ENCODE peak calls at places on chromosome 15, in ten cellular contexts. One of them, this sample, is unnamed. For H3K9me3 and H3K27me3, the result is how much of the 10 kb centered on the place peaks cover.

GRCh38 chr15:33547876-33548275 is 237.1 kb downstream of the RYR3 start:
- DNase-seq in CD4-positive, CD25-positive, alpha-beta regulatory T cell: peak
- DNase-seq in CD4-positive, alpha-beta T cell: no peak
- DNase-seq in uterus: no peak
- DNase-seq in GM23248: peak
- DNase-seq in thoracic aorta: no peak
- DNase-seq in A673: peak
- DNase-seq in stomach: no peak
- DNase-seq in adrenal gland: no peak
- DNase-seq in upper lobe of right lung: no peak
- DNase-seq in this sample: peak

GRCh38 chr15:80970018-80970657 is 19.5 kb downstream of the MESD start:
- DNase-seq in CD4-positive, CD25-positive, alpha-beta regulatory T cell: peak
- DNase-seq in CD4-positive, alpha-beta T cell: peak
- DNase-seq in uterus: peak
- DNase-seq in GM23248: peak
- DNase-seq in thoracic aorta: no peak
- DNase-seq in A673: peak
- DNase-seq in stomach: peak
- DNase-seq in adrenal gland: peak
- DNase-seq in upper lobe of right lung: no peak
- DNase-seq in this sample: peak

GRCh38 chr15:78360426-78360825 is 20.3 kb downstream of the CRABP1 start:
- DNase-seq in CD4-positive, CD25-positive, alpha-beta regulatory T cell: no peak
- DNase-seq in CD4-positive, alpha-beta T cell: no peak
- DNase-seq in uterus: no peak
- DNase-seq in GM23248: no peak
- DNase-seq in thoracic aorta: no peak
- DNase-seq in A673: peak
- DNase-seq in stomach: no peak
- DNase-seq in adrenal gland: peak
- DNase-seq in upper lobe of right lung: no peak
- DNase-seq in this sample: no peak

GRCh38 chr15:73318463-73319351 is 50.1 kb downstream of the HCN4 start:
- DNase-seq in CD4-positive, CD25-positive, alpha-beta regulatory T cell: no peak
- DNase-seq in CD4-positive, alpha-beta T cell: no peak
- DNase-seq in uterus: no peak
- DNase-seq in GM23248: peak
- DNase-seq in thoracic aorta: no peak
- DNase-seq in A673: peak
- DNase-seq in stomach: no peak
- DNase-seq in adrenal gland: no peak
- DNase-seq in upper lobe of right lung: peak
- DNase-seq in this sample: no peak

GRCh38 chr15:67836477-67836876 is 3.4 kb downstream of the RNU6-1 start:
- DNase-seq in CD4-positive, CD25-positive, alpha-beta regulatory T cell: peak
- DNase-seq in CD4-positive, alpha-beta T cell: peak
- DNase-seq in uterus: peak
- DNase-seq in GM23248: peak
- DNase-seq in thoracic aorta: no peak
- DNase-seq in A673: peak
- DNase-seq in stomach: peak
- DNase-seq in adrenal gland: peak
- DNase-seq in upper lobe of right lung: no peak
- DNase-seq in this sample: peak

GRCh38 chr15:38842991-38843610 is 278.5 kb upstream of the RASGRP1 start:
- DNase-seq in CD4-positive, CD25-positive, alpha-beta regulatory T cell: no peak
- DNase-seq in CD4-positive, alpha-beta T cell: no peak
- DNase-seq in uterus: no peak
- DNase-seq in GM23248: peak
- DNase-seq in thoracic aorta: no peak
- DNase-seq in A673: no peak
- DNase-seq in stomach: no peak
- DNase-seq in adrenal gland: no peak
- DNase-seq in upper lobe of right lung: no peak
- DNase-seq in this sample: no peak

GRCh38 chr15:34039506-34040123 is 611 bp upstream of the AVEN start:
- DNase-seq in CD4-positive, CD25-positive, alpha-beta regulatory T cell: peak
- DNase-seq in CD4-positive, alpha-beta T cell: no peak
- DNase-seq in uterus: no peak
- DNase-seq in GM23248: peak
- DNase-seq in thoracic aorta: no peak
- DNase-seq in A673: no peak
- DNase-seq in stomach: no peak
- DNase-seq in adrenal gland: no peak
- DNase-seq in upper lobe of right lung: no peak
- DNase-seq in this sample: peak

GRCh38 chr15:35936284-35936683 is 390.3 kb upstream of the DPH6 start:
- DNase-seq in CD4-positive, CD25-positive, alpha-beta regulatory T cell: no peak
- DNase-seq in CD4-positive, alpha-beta T cell: no peak
- DNase-seq in uterus: no peak
- DNase-seq in GM23248: no peak
- DNase-seq in thoracic aorta: no peak
- DNase-seq in A673: no peak
- DNase-seq in stomach: no peak
- DNase-seq in adrenal gland: no peak
- DNase-seq in upper lobe of right lung: no peak
- DNase-seq in this sample: no peak

GRCh38 chr15:101731746-101732145 is 7.5 kb upstream of the TARS3 start:
- DNase-seq in CD4-positive, CD25-positive, alpha-beta regulatory T cell: no peak
- DNase-seq in CD4-positive, alpha-beta T cell: no peak
- DNase-seq in uterus: no peak
- DNase-seq in GM23248: no peak
- DNase-seq in thoracic aorta: no peak
- DNase-seq in A673: no peak
- DNase-seq in stomach: no peak
- DNase-seq in adrenal gland: no peak
- DNase-seq in upper lobe of right lung: no peak
- DNase-seq in this sample: no peak

GRCh38 chr15:48866141-48866563 is 11.8 kb upstream of the EID1 start:
- DNase-seq in CD4-positive, CD25-positive, alpha-beta regulatory T cell: no peak
- DNase-seq in CD4-positive, alpha-beta T cell: no peak
- DNase-seq in uterus: peak
- DNase-seq in GM23248: peak
- DNase-seq in thoracic aorta: no peak
- DNase-seq in A673: peak
- DNase-seq in stomach: no peak
- DNase-seq in adrenal gland: no peak
- DNase-seq in upper lobe of right lung: no peak
- DNase-seq in this sample: no peak

GRCh38 chr15:25685216-25685569 is 177.9 kb downstream of the ATP10A start:
- DNase-seq in CD4-positive, CD25-positive, alpha-beta regulatory T cell: no peak
- DNase-seq in CD4-positive, alpha-beta T cell: no peak
- DNase-seq in uterus: no peak
- DNase-seq in GM23248: no peak
- DNase-seq in thoracic aorta: no peak
- DNase-seq in A673: no peak
- DNase-seq in stomach: no peak
- DNase-seq in adrenal gland: no peak
- DNase-seq in upper lobe of right lung: no peak
- DNase-seq in this sample: no peak

GRCh38 chr15:25688166-25688565 is 175.0 kb downstream of the ATP10A start:
- DNase-seq in CD4-positive, CD25-positive, alpha-beta regulatory T cell: no peak
- DNase-seq in CD4-positive, alpha-beta T cell: no peak
- DNase-seq in uterus: no peak
- DNase-seq in GM23248: no peak
- DNase-seq in thoracic aorta: no peak
- DNase-seq in A673: no peak
- DNase-seq in stomach: no peak
- DNase-seq in adrenal gland: no peak
- DNase-seq in upper lobe of right lung: peak
- DNase-seq in this sample: no peak

GRCh38 chr15:25687276-25687675 is 175.9 kb downstream of the ATP10A start:
- DNase-seq in CD4-positive, CD25-positive, alpha-beta regulatory T cell: no peak
- DNase-seq in CD4-positive, alpha-beta T cell: no peak
- DNase-seq in uterus: no peak
- DNase-seq in GM23248: no peak
- DNase-seq in thoracic aorta: no peak
- DNase-seq in A673: no peak
- DNase-seq in stomach: no peak
- DNase-seq in adrenal gland: no peak
- DNase-seq in upper lobe of right lung: peak
- DNase-seq in this sample: no peak

GRCh38 chr15:25689592-25689991 is 173.5 kb downstream of the ATP10A start:
- DNase-seq in CD4-positive, CD25-positive, alpha-beta regulatory T cell: no peak
- DNase-seq in CD4-positive, alpha-beta T cell: no peak
- DNase-seq in uterus: no peak
- DNase-seq in GM23248: no peak
- DNase-seq in thoracic aorta: no peak
- DNase-seq in A673: no peak
- DNase-seq in stomach: no peak
- DNase-seq in adrenal gland: no peak
- DNase-seq in upper lobe of right lung: peak
- DNase-seq in this sample: no peak

DNA sequence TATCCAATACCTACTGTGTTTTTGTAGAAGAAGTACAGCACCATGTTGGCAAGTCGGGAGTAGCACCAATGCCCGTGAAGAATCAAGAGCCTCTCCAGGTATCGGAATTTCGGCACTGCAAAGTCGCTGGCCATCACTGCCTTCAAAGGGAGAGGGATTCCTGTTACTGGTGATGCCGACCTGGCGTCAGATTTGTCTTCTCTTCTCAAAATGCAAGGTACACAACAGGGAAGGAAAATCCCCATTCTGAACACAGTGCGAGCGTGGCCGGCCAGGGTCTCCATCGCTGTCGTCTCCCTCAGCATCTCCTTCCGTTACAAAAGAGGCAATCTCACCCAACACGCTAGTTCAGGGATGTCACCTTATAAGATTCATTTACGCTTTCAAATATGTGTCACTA is 175.4 kb downstream of the ATP10A start:
- DNase-seq in CD4-positive, CD25-positive, alpha-beta regulatory T cell: no peak
- DNase-seq in CD4-positive, alpha-beta T cell: no peak
- DNase-seq in uterus: no peak
- DNase-seq in GM23248: no peak
- DNase-seq in thoracic aorta: no peak
- DNase-seq in A673: no peak
- DNase-seq in stomach: no peak
- DNase-seq in adrenal gland: no peak
- DNase-seq in upper lobe of right lung: peak
- DNase-seq in this sample: no peak
- H3K9me3 ChIP-seq in CD4-positive, CD25-positive, alpha-beta regulatory T cell: under half
- H3K9me3 ChIP-seq in CD4-positive, alpha-beta T cell: under half
- H3K9me3 ChIP-seq in uterus: under half
- H3K9me3 ChIP-seq in GM23248: under half
- H3K9me3 ChIP-seq in thoracic aorta: under half
- H3K9me3 ChIP-seq in A673: under half
- H3K9me3 ChIP-seq in stomach: under half
- H3K9me3 ChIP-seq in adrenal gland: under half
- H3K9me3 ChIP-seq in upper lobe of right lung: under half
- H3K9me3 ChIP-seq in this sample: under half

GRCh38 chr15:98773616-98774015 is 125.3 kb downstream of the IGF1R start:
- DNase-seq in CD4-positive, CD25-positive, alpha-beta regulatory T cell: no peak
- DNase-seq in CD4-positive, alpha-beta T cell: no peak
- DNase-seq in uterus: no peak
- DNase-seq in GM23248: no peak
- DNase-seq in thoracic aorta: no peak
- DNase-seq in A673: no peak
- DNase-seq in stomach: no peak
- DNase-seq in adrenal gland: no peak
- DNase-seq in upper lobe of right lung: no peak
- DNase-seq in this sample: no peak
- H3K27ac ChIP-seq in CD4-positive, CD25-positive, alpha-beta regulatory T cell: no peak
- H3K27ac ChIP-seq in CD4-positive, alpha-beta T cell: no peak
- H3K27ac ChIP-seq in uterus: no peak
- H3K27ac ChIP-seq in GM23248: no peak
- H3K27ac ChIP-seq in thoracic aorta: no peak
- H3K27ac ChIP-seq in A673: peak
- H3K27ac ChIP-seq in stomach: peak
- H3K27ac ChIP-seq in adrenal gland: no peak
- H3K27ac ChIP-seq in upper lobe of right lung: no peak
- H3K27ac ChIP-seq in this sample: no peak

GRCh38 chr15:75182187-75183131 is 19.2 kb upstream of the C15orf39 start:
- DNase-seq in CD4-positive, CD25-positive, alpha-beta regulatory T cell: peak
- DNase-seq in CD4-positive, alpha-beta T cell: no peak
- DNase-seq in uterus: no peak
- DNase-seq in GM23248: peak
- DNase-seq in thoracic aorta: no peak
- DNase-seq in A673: no peak
- DNase-seq in stomach: no peak
- DNase-seq in adrenal gland: no peak
- DNase-seq in upper lobe of right lung: no peak
- DNase-seq in this sample: peak
- H3K27me3 ChIP-seq in CD4-positive, CD25-positive, alpha-beta regulatory T cell: under half
- H3K27me3 ChIP-seq in CD4-positive, alpha-beta T cell: under half
- H3K27me3 ChIP-seq in uterus: under half
- H3K27me3 ChIP-seq in GM23248: under half
- H3K27me3 ChIP-seq in thoracic aorta: under half
- H3K27me3 ChIP-seq in A673: under half
- H3K27me3 ChIP-seq in stomach: under half
- H3K27me3 ChIP-seq in adrenal gland: under half
- H3K27me3 ChIP-seq in upper lobe of right lung: under half
- H3K27me3 ChIP-seq in this sample: under half

GRCh38 chr15:26628071-26628470 is 144.8 kb downstream of the GABRB3 start:
- DNase-seq in CD4-positive, CD25-positive, alpha-beta regulatory T cell: peak
- DNase-seq in CD4-positive, alpha-beta T cell: no peak
- DNase-seq in uterus: no peak
- DNase-seq in GM23248: no peak
- DNase-seq in thoracic aorta: no peak
- DNase-seq in A673: no peak
- DNase-seq in stomach: no peak
- DNase-seq in adrenal gland: no peak
- DNase-seq in upper lobe of right lung: no peak
- DNase-seq in this sample: no peak

GRCh38 chr15:26624128-26624527 is 148.7 kb downstream of the GABRB3 start:
- DNase-seq in CD4-positive, CD25-positive, alpha-beta regulatory T cell: no peak
- DNase-seq in CD4-positive, alpha-beta T cell: no peak
- DNase-seq in uterus: no peak
- DNase-seq in GM23248: no peak
- DNase-seq in thoracic aorta: no peak
- DNase-seq in A673: no peak
- DNase-seq in stomach: no peak
- DNase-seq in adrenal gland: no peak
- DNase-seq in upper lobe of right lung: no peak
- DNase-seq in this sample: no peak

GRCh38 chr15:26628879-26629529 is 143.9 kb downstream of the GABRB3 start:
- DNase-seq in CD4-positive, CD25-positive, alpha-beta regulatory T cell: peak
- DNase-seq in CD4-positive, alpha-beta T cell: no peak
- DNase-seq in uterus: peak
- DNase-seq in GM23248: no peak
- DNase-seq in thoracic aorta: no peak
- DNase-seq in A673: no peak
- DNase-seq in stomach: peak
- DNase-seq in adrenal gland: peak
- DNase-seq in upper lobe of right lung: peak
- DNase-seq in this sample: no peak

GRCh38 chr15:26620528-26620927 is 152.3 kb downstream of the GABRB3 start:
- DNase-seq in CD4-positive, CD25-positive, alpha-beta regulatory T cell: no peak
- DNase-seq in CD4-positive, alpha-beta T cell: no peak
- DNase-seq in uterus: no peak
- DNase-seq in GM23248: no peak
- DNase-seq in thoracic aorta: no peak
- DNase-seq in A673: no peak
- DNase-seq in stomach: no peak
- DNase-seq in adrenal gland: no peak
- DNase-seq in upper lobe of right lung: no peak
- DNase-seq in this sample: no peak

DNA sequence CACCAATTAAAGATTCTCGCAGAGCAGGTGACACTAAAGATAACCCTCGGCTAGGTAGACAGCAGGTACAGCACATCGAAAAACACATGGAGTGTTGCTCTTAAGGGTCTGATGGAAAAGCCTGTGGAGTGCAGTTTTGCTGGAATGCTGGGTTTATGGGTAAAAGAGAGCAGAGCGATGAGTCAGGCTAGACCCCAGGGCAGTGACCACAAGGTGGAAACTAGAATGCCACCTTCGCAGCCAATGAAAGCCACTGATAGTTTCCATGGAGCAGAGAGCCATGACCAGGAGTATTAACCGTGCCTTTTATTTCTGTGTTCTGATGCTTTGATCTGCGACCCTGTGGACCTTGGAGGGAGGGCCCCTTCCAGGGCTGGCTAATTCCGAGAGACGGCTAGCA is 149.8 kb downstream of the GABRB3 start:
- DNase-seq in CD4-positive, CD25-positive, alpha-beta regulatory T cell: no peak
- DNase-seq in CD4-positive, alpha-beta T cell: no peak
- DNase-seq in uterus: no peak
- DNase-seq in GM23248: no peak
- DNase-seq in thoracic aorta: no peak
- DNase-seq in A673: no peak
- DNase-seq in stomach: no peak
- DNase-seq in adrenal gland: no peak
- DNase-seq in upper lobe of right lung: no peak
- DNase-seq in this sample: no peak
- H3K9me3 ChIP-seq in CD4-positive, CD25-positive, alpha-beta regulatory T cell: under half
- H3K9me3 ChIP-seq in CD4-positive, alpha-beta T cell: under half
- H3K9me3 ChIP-seq in uterus: under half
- H3K9me3 ChIP-seq in GM23248: under half
- H3K9me3 ChIP-seq in thoracic aorta: under half
- H3K9me3 ChIP-seq in A673: under half
- H3K9me3 ChIP-seq in stomach: under half
- H3K9me3 ChIP-seq in adrenal gland: under half
- H3K9me3 ChIP-seq in upper lobe of right lung: under half
- H3K9me3 ChIP-seq in this sample: under half

This sample was measured in SJCRH30.